ENCODE peak calls at places on chromosomes 7 and 10, in five cellular contexts. Y, M, Q, K and P are unnamed samples.

GRCh38 chr7:45306752-45307305 is 149.2 kb downstream of the RAMP3 start:
- DNase-seq in M (no peak), Q (no peak), Y (no peak), K (no peak), P (no peak)

GRCh38 chr10:124249812-124250432 is 156.5 kb upstream of the CHST15 start:
- DNase-seq in Q (no peak), M (no peak), K (no peak), Y (no peak), P (no peak)

GRCh38 chr10:51204076-51204475 is 129.8 kb downstream of the PRKG1 start:
- DNase-seq in Y (no peak), Q (no peak), K (no peak), M (no peak), P (no peak)

GRCh38 chr7:123867220-123867619 is 22.3 kb downstream of the HYAL4 start:
- DNase-seq in M (no peak), Y (no peak), Q (no peak), K (no peak), P (no peak)

GRCh38 chr7:142603870-142604448 is 145.3 kb upstream of the PRSS1 start:
- DNase-seq in K (peak; percentile 65), Q (no peak), Y (no peak), M (peak; percentile 70), P (no peak)

GRCh38 chr10:43453266-43453831 is 16.4 kb downstream of the ZNF487 start:
- DNase-seq in M (no peak), Y (no peak), K (no peak), Q (peak; percentile 2), P (no peak)

GRCh38 chr10:88372881-88373592 is 210.1 kb downstream of the RNLS start:
- DNase-seq in Q (no peak), K (no peak), Y (no peak), M (no peak), P (no peak)

GRCh38 chr10:21510218-21511070 is 15.0 kb downstream of the SKIDA1 start:
- DNase-seq in Y (peak; percentile 54), M (peak; percentile 67), Q (no peak), K (no peak), P (peak; percentile 81)

GRCh38 chr10:100774876-100775275 is 29.5 kb downstream of the PAX2 start:
- DNase-seq in K (no peak), Q (peak; percentile 35), M (no peak), Y (no peak), P (peak; percentile 47)

GRCh38 chr10:133028158-133028557 is 59.6 kb upstream of the ADGRA1 start:
- DNase-seq in Y (no peak), K (no peak), M (no peak), Q (no peak), P (no peak)

GRCh38 chr10:96511044-96511945 is 2.4 kb downstream of the TLL2 start:
- DNase-seq in Q (no peak), Y (no peak), K (peak; percentile 57), M (peak; percentile 55), P (no peak)

GRCh38 chr7:46786221-46786951 is 795.5 kb downstream of the TNS3 start:
- DNase-seq in K (peak; percentile 56), Y (no peak), M (no peak), Q (no peak), P (no peak)

GRCh38 chr7:138799336-138799965 is 1.5 kb upstream of the ATP6V0A4 start:
- DNase-seq in Q (no peak), M (no peak), K (no peak), Y (no peak), P (no peak)

GRCh38 chr10:104045151-104046089 is 40.3 kb downstream of the COL17A1 start:
- DNase-seq in K (peak; percentile 44), M (peak; percentile 56), Q (no peak), Y (no peak), P (no peak)

GRCh38 chr10:80324086-80324485 is 32.5 kb downstream of the DYDC1 start:
- DNase-seq in M (no peak), Q (no peak), K (peak; percentile 38), Y (no peak), P (no peak)

GRCh38 chr10:63200416-63200815 is 67.3 kb downstream of the NRBF2 start:
- DNase-seq in Q (no peak), M (no peak), Y (no peak), K (no peak), P (no peak)

GRCh38 chr10:15813415-15813814 is 46.9 kb downstream of the MINDY3 start:
- DNase-seq in Y (no peak), K (no peak), M (no peak), Q (no peak), P (no peak)

GRCh38 chr7:65325793-65326432 is 47.7 kb upstream of the ZNF92 start:
- DNase-seq in M (no peak), Q (no peak), K (no peak), Y (no peak), P (no peak)

GRCh38 chr10:132146271-132146671 is 40.5 kb upstream of the DPYSL4 start:
- DNase-seq in Q (peak; percentile 73), M (no peak), Y (peak; percentile 49), K (no peak), P (peak; percentile 85)

GRCh38 chr10:86292462-86293322 is 73.9 kb downstream of the GRID1 start:
- DNase-seq in M (no peak), K (no peak), Y (no peak), Q (peak; percentile 67), P (peak; percentile 75)

GRCh38 chr7:139127648-139128047 is 18.1 kb upstream of the ZC3HAV1 start:
- DNase-seq in M (no peak), Y (no peak), Q (no peak), K (no peak), P (no peak)

GRCh38 chr7:84264341-84264740 is 69.8 kb upstream of the SEMA3A start:
- DNase-seq in Y (no peak), K (no peak), M (no peak), Q (no peak), P (no peak)

GRCh38 chr7:443279-443833 is 76.3 kb downstream of the PDGFA start:
- DNase-seq in Y (no peak), Q (no peak), K (no peak), M (no peak), P (no peak)

GRCh38 chr10:42960491-42961155 is 116.2 kb upstream of the RET start:
- DNase-seq in K (peak; percentile 51), Q (peak; percentile 60), M (no peak), Y (peak; percentile 61), P (no peak)

GRCh38 chr7:147296986-147297385 is 1180.4 kb downstream of the CNTNAP2 start:
- DNase-seq in Q (no peak), M (no peak), Y (no peak), K (no peak), P (no peak)

GRCh38 chr7:69906309-69906995 is 308.2 kb downstream of the AUTS2 start:
- DNase-seq in K (no peak), Q (no peak), M (peak; percentile 21), Y (no peak), P (no peak)

DNA sequence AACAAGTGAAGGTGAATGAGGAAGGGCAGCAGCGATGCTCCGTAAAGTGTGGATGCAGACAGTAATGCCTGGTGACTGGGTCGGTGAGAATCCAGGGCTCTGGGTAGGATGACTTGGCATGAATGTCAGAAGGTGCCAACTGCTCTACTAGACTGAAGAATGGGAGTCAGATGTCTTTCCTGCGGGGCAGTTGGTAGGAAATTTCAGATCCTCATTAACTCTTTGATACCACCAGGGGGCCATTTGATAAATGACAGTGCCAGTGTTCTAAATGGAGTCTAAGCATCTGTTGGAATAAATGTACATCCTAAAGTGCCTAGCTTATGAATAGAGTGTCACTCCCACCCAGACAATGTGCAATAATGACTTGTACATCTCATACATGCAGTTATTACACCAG is 462.0 kb downstream of the GRM8 start:
- DNase-seq in K (no peak), Y (no peak), Q (no peak), M (no peak), P (no peak)
- TF ChIP-seq CTCF in K (no peak), Y (no peak), Q (no peak), M (no peak), P (peak; percentile 38)

GRCh38 chr10:3622427-3622826 is 162.6 kb downstream of the KLF6 start:
- DNase-seq in M (no peak), Y (no peak), Q (no peak), K (no peak), P (no peak)
- TF ChIP-seq CTCF in M (no peak), Y (no peak), Q (no peak), K (no peak), P (no peak)

GRCh38 chr7:50676754-50677153 is 105.9 kb downstream of the GRB10 start:
- DNase-seq in M (no peak), Q (no peak), K (no peak), Y (no peak), P (peak; percentile 39)

GRCh38 chr7:50678586-50678985 is 104.1 kb downstream of the GRB10 start:
- DNase-seq in M (no peak), Y (no peak), K (no peak), Q (no peak), P (no peak)

GRCh38 chr7:50681451-50682045 is 101.1 kb downstream of the GRB10 start:
- DNase-seq in K (no peak), Q (no peak), Y (no peak), M (no peak), P (no peak)

GRCh38 chr7:50677279-50677996 is 105.3 kb downstream of the GRB10 start:
- DNase-seq in Q (no peak), K (no peak), Y (no peak), M (no peak), P (no peak)

GRCh38 chr7:50679218-50680007 is 103.3 kb downstream of the GRB10 start:
- DNase-seq in Y (no peak), K (peak; percentile 53), Q (no peak), M (no peak), P (no peak)
- TF ChIP-seq CTCF in Y (peak; percentile 60), K (peak; percentile 45), Q (peak; percentile 48), M (peak; percentile 20), P (peak; percentile 81)

DNA sequence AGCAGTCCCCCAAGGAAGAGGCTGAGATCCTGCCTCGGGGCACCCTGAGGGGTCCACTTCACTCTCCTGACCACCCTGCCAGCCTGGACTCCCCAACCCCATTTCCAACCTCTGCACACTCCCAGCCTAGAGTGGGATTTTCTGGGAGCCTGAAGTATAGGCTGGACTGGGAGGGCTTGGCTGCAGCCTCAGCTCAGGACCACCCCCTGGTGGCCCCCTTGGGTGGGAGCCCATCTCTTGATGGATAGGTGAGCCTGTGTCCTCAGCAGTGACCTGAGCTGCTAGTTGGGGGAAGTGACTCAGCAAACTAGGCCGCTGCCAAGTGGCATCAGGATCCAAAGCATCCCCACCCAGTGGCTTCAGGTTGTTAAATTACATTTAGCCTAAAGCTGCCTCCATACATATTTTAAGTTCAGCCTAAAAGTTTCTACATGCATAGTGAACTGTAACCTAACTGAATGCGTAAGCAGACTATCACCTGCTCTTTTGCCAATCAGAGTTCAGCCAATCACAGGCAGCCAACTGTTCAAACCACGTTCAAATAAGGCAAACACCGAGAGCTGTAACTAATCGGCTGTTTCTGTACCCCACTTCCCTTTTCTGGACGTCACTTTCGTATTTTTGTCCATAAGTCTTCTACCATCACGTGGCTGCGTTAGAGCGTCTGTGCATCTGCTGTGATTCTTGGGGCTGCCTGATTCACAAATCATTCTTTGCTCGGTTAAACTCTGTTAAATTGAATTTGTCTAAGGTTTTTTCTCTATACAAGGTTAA is 144.0 kb downstream of the PLPP4 start:
- DNase-seq in Y (no peak), Q (no peak), M (peak; percentile 53), K (no peak), P (no peak)
- TF ChIP-seq CTCF in Y (no peak), Q (no peak), M (peak; percentile 55), K (no peak), P (peak; percentile 47)